ENCODE peak calls at places on chromosomes 12 and 14, in four cellular contexts. One of them, this sample, is unnamed.
A peak's percentile ranks its signal among the peaks of the same experiment; 100 is the strongest.

GRCh38 chr14:96380735-96381134 is 11.2 kb upstream of the AK7 start:
- DNase-seq in IMR-90: no peak
- DNase-seq in GM13976: no peak
- DNase-seq in breast epithelium: no peak
- DNase-seq in this sample: no peak

GRCh38 chr12:99284161-99284560 is 363.4 kb upstream of the GARIN6 start:
- DNase-seq in GM13976: no peak
- DNase-seq in IMR-90: no peak
- DNase-seq in breast epithelium: no peak
- DNase-seq in this sample: no peak

GRCh38 chr14:94269156-94269555 is 23.9 kb downstream of the SERPINA10 start:
- DNase-seq in breast epithelium: no peak
- DNase-seq in GM13976: no peak
- DNase-seq in IMR-90: no peak
- DNase-seq in this sample: no peak

GRCh38 chr14:87810711-87811110 is 182.3 kb downstream of the GALC start:
- DNase-seq in GM13976: no peak
- DNase-seq in IMR-90: no peak
- DNase-seq in breast epithelium: no peak
- DNase-seq in this sample: no peak

GRCh38 chr12:130650131-130650530 is 66.0 kb downstream of the RIMBP2 start:
- DNase-seq in IMR-90: no peak
- DNase-seq in GM13976: no peak
- DNase-seq in breast epithelium: peak; percentile 14
- DNase-seq in this sample: no peak

GRCh38 chr12:49131973-49132461 is 822 bp upstream of the TUBA1B start:
- DNase-seq in GM13976: no peak
- DNase-seq in IMR-90: peak; percentile 50
- DNase-seq in breast epithelium: no peak
- DNase-seq in this sample: no peak

GRCh38 chr12:112801055-112801454 is 9.5 kb downstream of the RPH3A start:
- DNase-seq in breast epithelium: no peak
- DNase-seq in GM13976: no peak
- DNase-seq in IMR-90: no peak
- DNase-seq in this sample: no peak

GRCh38 chr12:119693006-119693405 is 25.1 kb downstream of the PRKAB1 start:
- DNase-seq in GM13976: no peak
- DNase-seq in breast epithelium: no peak
- DNase-seq in IMR-90: peak; percentile 90
- DNase-seq in this sample: no peak

GRCh38 chr12:91367234-91367849 is 184.7 kb upstream of the DCN start:
- DNase-seq in breast epithelium: no peak
- DNase-seq in IMR-90: peak; percentile 18
- DNase-seq in GM13976: peak; percentile 10
- DNase-seq in this sample: no peak
- TF ChIP-seq CTCF in breast epithelium: no peak
- TF ChIP-seq CTCF in IMR-90: peak; percentile 60
- TF ChIP-seq CTCF in GM13976: no peak
- TF ChIP-seq CTCF in this sample: peak; percentile 24

GRCh38 chr12:75589801-75590200 is 78.4 kb upstream of the KRR1 start:
- DNase-seq in breast epithelium: no peak
- DNase-seq in IMR-90: no peak
- DNase-seq in GM13976: no peak
- DNase-seq in this sample: no peak
- TF ChIP-seq CTCF in breast epithelium: no peak
- TF ChIP-seq CTCF in IMR-90: no peak
- TF ChIP-seq CTCF in GM13976: no peak
- TF ChIP-seq CTCF in this sample: no peak

GRCh38 chr14:58641509-58641908 is 3.7 kb downstream of the DACT1 start:
- DNase-seq in GM13976: no peak
- DNase-seq in breast epithelium: no peak
- DNase-seq in IMR-90: no peak
- DNase-seq in this sample: no peak
- TF ChIP-seq CTCF in GM13976: no peak
- TF ChIP-seq CTCF in breast epithelium: no peak
- TF ChIP-seq CTCF in IMR-90: peak; percentile 4
- TF ChIP-seq CTCF in this sample: no peak

GRCh38 chr14:31543969-31544799 is 17.0 kb upstream of the NUBPL start:
- DNase-seq in IMR-90: peak; percentile 23
- DNase-seq in breast epithelium: no peak
- DNase-seq in GM13976: no peak
- DNase-seq in this sample: no peak
- TF ChIP-seq CTCF in IMR-90: peak; percentile 39
- TF ChIP-seq CTCF in breast epithelium: no peak
- TF ChIP-seq CTCF in GM13976: no peak
- TF ChIP-seq CTCF in this sample: no peak

GRCh38 chr12:23757541-23757962 is 191.9 kb downstream of the SOX5 start:
- DNase-seq in GM13976: no peak
- DNase-seq in breast epithelium: no peak
- DNase-seq in IMR-90: no peak
- DNase-seq in this sample: no peak

GRCh38 chr12:23756416-23756815 is 193.1 kb downstream of the SOX5 start:
- DNase-seq in breast epithelium: no peak
- DNase-seq in IMR-90: no peak
- DNase-seq in GM13976: no peak
- DNase-seq in this sample: no peak

DNA sequence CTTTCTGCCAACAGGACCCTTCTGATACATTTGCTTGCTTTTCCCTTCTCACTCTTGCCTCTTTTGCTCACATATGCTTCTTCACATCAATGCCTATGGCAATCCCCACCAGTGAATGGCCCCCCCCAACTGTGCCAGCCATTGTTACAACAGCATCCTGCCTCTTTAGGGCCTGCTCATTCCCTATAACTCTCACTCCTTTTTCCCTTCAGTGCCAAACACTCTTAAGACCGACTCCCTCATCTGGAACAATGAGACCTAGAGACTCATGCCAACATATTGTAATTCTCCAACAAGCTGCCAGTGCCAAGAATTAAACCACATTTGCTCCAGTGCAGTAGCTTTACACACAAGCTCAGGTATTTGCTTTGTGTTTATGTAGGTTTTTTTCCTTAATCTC is 189.0 kb downstream of the SOX5 start:
- DNase-seq in GM13976: no peak
- DNase-seq in breast epithelium: no peak
- DNase-seq in IMR-90: no peak
- DNase-seq in this sample: no peak
- TF ChIP-seq CTCF in GM13976: no peak
- TF ChIP-seq CTCF in breast epithelium: no peak
- TF ChIP-seq CTCF in IMR-90: no peak
- TF ChIP-seq CTCF in this sample: no peak

This sample was measured in natural killer cell.